ENCODE peak calls at places on chromosome 19, in four cellular contexts. P, J, A and U are unnamed samples.

GRCh38 chr19:34366670-34367423 is 1.9 kb downstream of the GPI start:
- DNase-seq in P (no peak), J (no peak), A (no peak), U (no peak)

GRCh38 chr19:16519230-16519687 is 23.0 kb downstream of the CHERP start:
- DNase-seq in P (peak; percentile 58), J (no peak), A (no peak), U (no peak)

GRCh38 chr19:10286803-10287737 is at the start of gene ICAM4:
- DNase-seq in P (no peak), J (peak; percentile 60), A (no peak), U (peak; percentile 69)

GRCh38 chr19:19633711-19634515 is 5.9 kb upstream of the LPAR2 start:
- DNase-seq in P (no peak), J (no peak), A (no peak), U (no peak)

GRCh38 chr19:51078104-51078503 is 4.6 kb downstream of the KLK14 start:
- DNase-seq in P (no peak), J (no peak), A (no peak), U (no peak)

GRCh38 chr19:16062789-16063188 is 13.5 kb upstream of the TPM4 start:
- DNase-seq in P (no peak), J (peak; percentile 39), A (peak; percentile 60), U (no peak)

GRCh38 chr19:54959840-54960239 is 6.3 kb upstream of the NLRP2 start:
- DNase-seq in P (no peak), J (no peak), A (peak; percentile 78), U (peak; percentile 58)

GRCh38 chr19:8489591-8490394 is 12.6 kb downstream of the PRAM1 start:
- DNase-seq in P (no peak), J (no peak), A (no peak), U (no peak)

GRCh38 chr19:35045667-35046300 is 4.3 kb downstream of the HPN start:
- DNase-seq in P (no peak), J (no peak), A (peak; percentile 39), U (no peak)

GRCh38 chr19:35109395-35110112 is 6.1 kb upstream of the FXYD3 start:
- DNase-seq in P (no peak), J (no peak), A (no peak), U (no peak)

GRCh38 chr19:39998511-39998910 is 1.7 kb downstream of the ZNF546 start:
- DNase-seq in P (no peak), J (no peak), A (no peak), U (no peak)

GRCh38 chr19:35545855-35546381 is 492 bp downstream of the TMEM147 start:
- DNase-seq in P (no peak), J (peak; percentile 47), A (peak; percentile 52), U (peak; percentile 77)

GRCh38 chr19:35936738-35937268 is 629 bp downstream of the LRFN3 start:
- DNase-seq in P (no peak), J (no peak), A (no peak), U (no peak)

GRCh38 chr19:14515501-14516047 is 2.6 kb downstream of the DNAJB1 start:
- DNase-seq in P (no peak), J (no peak), A (no peak), U (no peak)

GRCh38 chr19:10648360-10648759 is 5.8 kb upstream of the ILF3 start:
- DNase-seq in P (no peak), J (no peak), A (no peak), U (no peak)

GRCh38 chr19:10568444-10568825 is 344 bp downstream of the CDKN2D start:
- DNase-seq in P (peak; percentile 73), J (peak; percentile 62), A (peak; percentile 28), U (no peak)

GRCh38 chr19:13964776-13965175 is 12.5 kb downstream of the DCAF15 start:
- DNase-seq in P (no peak), J (no peak), A (no peak), U (no peak)

DNA sequence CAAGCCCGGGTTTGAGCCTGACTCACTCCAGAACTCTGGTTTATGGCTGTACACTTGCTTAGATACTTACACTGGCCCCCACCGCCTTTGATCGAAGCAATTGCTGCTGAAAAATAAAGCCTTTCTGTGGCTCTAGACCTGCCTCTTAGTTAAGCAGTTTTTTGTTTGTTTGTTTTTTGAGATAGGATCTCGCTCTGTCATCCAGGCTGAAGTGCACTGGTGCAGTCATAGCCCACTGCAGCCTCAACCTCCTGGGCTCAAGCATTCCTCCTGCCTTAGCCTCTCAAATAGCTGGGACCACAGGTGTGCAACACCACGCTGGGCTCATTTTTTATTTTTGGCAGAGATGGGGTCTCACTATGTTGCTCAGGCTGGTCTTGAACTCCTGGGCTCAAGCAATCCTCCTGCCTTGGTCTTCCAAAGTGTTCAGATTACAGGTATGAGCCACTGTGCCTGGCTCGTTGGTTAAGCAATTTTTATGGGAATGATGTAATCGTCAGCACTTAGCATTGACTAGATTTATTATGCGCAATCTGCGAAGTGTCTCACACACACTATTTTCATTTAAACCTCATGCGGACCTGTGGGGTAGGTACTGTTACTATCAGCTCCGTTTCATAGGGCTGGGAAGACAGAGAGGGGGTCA is 22.2 kb downstream of the PPP2R1A start:
- DNase-seq in P (no peak), J (no peak), A (no peak), U (no peak)
- H3K36me3 ChIP-seq in P (peaks cover 98% of the 10 kb centered on the region), J (peaks cover 23% of the 10 kb centered on the region), A (peaks cover 11% of the 10 kb centered on the region), U (peaks cover 49% of the 10 kb centered on the region)

GRCh38 chr19:49094505-49095482 is 9.5 kb downstream of the SNRNP70 start:
- DNase-seq in P (no peak), J (peak; percentile 58), A (no peak), U (no peak)
- H3K36me3 ChIP-seq in P (peaks cover 95% of the 10 kb centered on the region), J (peaks cover 8% of the 10 kb centered on the region), A (peaks cover 24% of the 10 kb centered on the region), U (peaks cover 36% of the 10 kb centered on the region)

GRCh38 chr19:41241859-41242258 is 22.3 kb upstream of the HNRNPUL1 start:
- DNase-seq in P (no peak), J (no peak), A (no peak), U (no peak)

GRCh38 chr19:41244117-41244516 is 20.1 kb upstream of the HNRNPUL1 start:
- DNase-seq in P (no peak), J (no peak), A (no peak), U (no peak)

GRCh38 chr19:41248895-41249294 is 15.3 kb upstream of the HNRNPUL1 start:
- DNase-seq in P (no peak), J (no peak), A (no peak), U (no peak)

GRCh38 chr19:41249707-41250423 is 14.3 kb upstream of the HNRNPUL1 start:
- DNase-seq in P (no peak), J (no peak), A (no peak), U (no peak)

GRCh38 chr19:41245779-41246297 is 18.3 kb upstream of the HNRNPUL1 start:
- DNase-seq in P (no peak), J (no peak), A (no peak), U (no peak)
- H3K36me3 ChIP-seq in P (peaks cover 100% of the 10 kb centered on the region), J (no peaks in the 10 kb centered on the region), A (no peaks in the 10 kb centered on the region), U (no peaks in the 10 kb centered on the region)

GRCh38 chr19:49602806-49603205 is 11.8 kb downstream of the PRR12 start:
- DNase-seq in P (no peak), J (no peak), A (no peak), U (no peak)
- H3K36me3 ChIP-seq in P (peaks cover 89% of the 10 kb centered on the region), J (no peaks in the 10 kb centered on the region), A (no peaks in the 10 kb centered on the region), U (peaks cover 25% of the 10 kb centered on the region)

GRCh38 chr19:2766594-2767372 is 16.3 kb downstream of the SGTA start:
- DNase-seq in P (no peak), J (no peak), A (no peak), U (no peak)

GRCh38 chr19:2763687-2764086 is 19.4 kb downstream of the SGTA start:
- DNase-seq in P (no peak), J (no peak), A (no peak), U (no peak)

GRCh38 chr19:2765376-2765775 is 17.7 kb downstream of the SGTA start:
- DNase-seq in P (no peak), J (no peak), A (no peak), U (no peak)

GRCh38 chr19:2762783-2763496 is 20.1 kb downstream of the SGTA start:
- DNase-seq in P (no peak), J (no peak), A (no peak), U (no peak)

GRCh38 chr19:2764945-2765344 is 18.1 kb downstream of the SGTA start:
- DNase-seq in P (no peak), J (no peak), A (no peak), U (no peak)
- H3K36me3 ChIP-seq in P (peaks cover 60% of the 10 kb centered on the region), J (peaks cover 7% of the 10 kb centered on the region), A (peaks cover 10% of the 10 kb centered on the region), U (peaks cover 30% of the 10 kb centered on the region)